ENCODE peak calls at places on chromosomes 1 and 21, in four cellular contexts. One of them, this sample, is unnamed.

GRCh38 chr1:160576430-160576829 is 2.9 kb downstream of the CD84 start:
- DNase-seq in HAP-1: no peak
- DNase-seq in activated naive CD4-positive, alpha-beta T cell treated with anti-CD3 and anti-CD28 coated beads, Interleukin-2, amount 10 ng/mL, durations not matched to agents 7 days and 5 days: no peak
- DNase-seq in H9: no peak
- DNase-seq in this sample: no peak

GRCh38 chr1:62356257-62356835 is 37.1 kb upstream of the KANK4 start:
- DNase-seq in HAP-1: no peak
- DNase-seq in activated naive CD4-positive, alpha-beta T cell treated with anti-CD3 and anti-CD28 coated beads, Interleukin-2, amount 10 ng/mL, durations not matched to agents 7 days and 5 days: no peak
- DNase-seq in H9: no peak
- DNase-seq in this sample: no peak

GRCh38 chr1:208418667-208419066 is 174.5 kb upstream of the PLXNA2 start:
- DNase-seq in HAP-1: no peak
- DNase-seq in activated naive CD4-positive, alpha-beta T cell treated with anti-CD3 and anti-CD28 coated beads, Interleukin-2, amount 10 ng/mL, durations not matched to agents 7 days and 5 days: no peak
- DNase-seq in H9: no peak
- DNase-seq in this sample: no peak

GRCh38 chr1:115790356-115790755 is 21.8 kb upstream of the CASQ2 start:
- DNase-seq in HAP-1: no peak
- DNase-seq in activated naive CD4-positive, alpha-beta T cell treated with anti-CD3 and anti-CD28 coated beads, Interleukin-2, amount 10 ng/mL, durations not matched to agents 7 days and 5 days: no peak
- DNase-seq in H9: no peak
- DNase-seq in this sample: no peak

GRCh38 chr1:162997499-162998285 is 71.5 kb upstream of the RGS4 start:
- DNase-seq in HAP-1: no peak
- DNase-seq in activated naive CD4-positive, alpha-beta T cell treated with anti-CD3 and anti-CD28 coated beads, Interleukin-2, amount 10 ng/mL, durations not matched to agents 7 days and 5 days: no peak
- DNase-seq in H9: no peak
- DNase-seq in this sample: no peak

GRCh38 chr1:12548279-12549105 is 69.5 kb downstream of the DHRS3 start:
- DNase-seq in HAP-1: no peak
- DNase-seq in activated naive CD4-positive, alpha-beta T cell treated with anti-CD3 and anti-CD28 coated beads, Interleukin-2, amount 10 ng/mL, durations not matched to agents 7 days and 5 days: peak
- DNase-seq in H9: no peak
- DNase-seq in this sample: no peak

GRCh38 chr1:202047977-202048376 is 37.6 kb downstream of the ELF3 start:
- DNase-seq in HAP-1: no peak
- DNase-seq in activated naive CD4-positive, alpha-beta T cell treated with anti-CD3 and anti-CD28 coated beads, Interleukin-2, amount 10 ng/mL, durations not matched to agents 7 days and 5 days: no peak
- DNase-seq in H9: no peak
- DNase-seq in this sample: no peak

GRCh38 chr1:55421317-55421716 is 206.2 kb upstream of the USP24 start:
- DNase-seq in HAP-1: no peak
- DNase-seq in activated naive CD4-positive, alpha-beta T cell treated with anti-CD3 and anti-CD28 coated beads, Interleukin-2, amount 10 ng/mL, durations not matched to agents 7 days and 5 days: no peak
- DNase-seq in H9: no peak
- DNase-seq in this sample: no peak

GRCh38 chr1:3741566-3742438 is 10.4 kb upstream of the CCDC27 start:
- DNase-seq in HAP-1: no peak
- DNase-seq in activated naive CD4-positive, alpha-beta T cell treated with anti-CD3 and anti-CD28 coated beads, Interleukin-2, amount 10 ng/mL, durations not matched to agents 7 days and 5 days: no peak
- DNase-seq in H9: no peak
- DNase-seq in this sample: no peak

GRCh38 chr21:18443686-18444085 is 40.1 kb upstream of the TMPRSS15 start:
- DNase-seq in HAP-1: no peak
- DNase-seq in activated naive CD4-positive, alpha-beta T cell treated with anti-CD3 and anti-CD28 coated beads, Interleukin-2, amount 10 ng/mL, durations not matched to agents 7 days and 5 days: peak
- DNase-seq in H9: no peak
- DNase-seq in this sample: peak

GRCh38 chr1:178498896-178499675 is 2.3 kb upstream of the CLEC20A start:
- DNase-seq in HAP-1: no peak
- DNase-seq in activated naive CD4-positive, alpha-beta T cell treated with anti-CD3 and anti-CD28 coated beads, Interleukin-2, amount 10 ng/mL, durations not matched to agents 7 days and 5 days: no peak
- DNase-seq in H9: peak
- DNase-seq in this sample: no peak

GRCh38 chr1:2525896-2526823 is at the start of gene PANK4:
- DNase-seq in HAP-1: peak
- DNase-seq in activated naive CD4-positive, alpha-beta T cell treated with anti-CD3 and anti-CD28 coated beads, Interleukin-2, amount 10 ng/mL, durations not matched to agents 7 days and 5 days: peak
- DNase-seq in H9: peak
- DNase-seq in this sample: peak

GRCh38 chr1:234911787-234912186 is 216.8 kb downstream of the TOMM20 start:
- DNase-seq in HAP-1: no peak
- DNase-seq in activated naive CD4-positive, alpha-beta T cell treated with anti-CD3 and anti-CD28 coated beads, Interleukin-2, amount 10 ng/mL, durations not matched to agents 7 days and 5 days: peak
- DNase-seq in H9: no peak
- DNase-seq in this sample: no peak

This sample was measured in Jurkat, Clone E6-1.